ENCODE peak calls at places on chromosome 12, in seven cellular contexts. G is mammary epithelial cell; U is hepatocyte; W is H1; S is tibial nerve; C is naive thymus-derived CD4-positive, alpha-beta T cell; X is neuronal stem cell. L is an unnamed sample. For H3K27me3, the result is how much of the 10 kb centered on the place peaks cover.

GRCh38 chr12:91777268-91777997 is 368.2 kb downstream of the BTG1 start:
- DNase-seq in W (no peak), U (peak), C (no peak), S (no peak), G (peak), X (no peak), L (no peak)

GRCh38 chr12:62640910-62641448 is 174.4 kb downstream of the MON2 start:
- DNase-seq in X (no peak), C (peak), S (no peak), U (no peak), W (no peak), G (no peak), L (no peak)

GRCh38 chr12:128859311-128859710 is 6.0 kb downstream of the GLT1D1 start:
- DNase-seq in U (no peak), C (no peak), G (no peak), X (no peak), S (no peak), W (no peak), L (no peak)

GRCh38 chr12:45611495-45611894 is 118.0 kb upstream of the ARID2 start:
- DNase-seq in W (no peak), C (no peak), U (no peak), G (no peak), X (no peak), S (no peak), L (no peak)

GRCh38 chr12:99154264-99154982 is 493.1 kb upstream of the GARIN6 start:
- DNase-seq in U (no peak), S (no peak), G (no peak), C (no peak), W (peak), X (no peak), L (no peak)

GRCh38 chr12:32454866-32455265 is 55.5 kb downstream of the FGD4 start:
- DNase-seq in W (no peak), U (no peak), S (no peak), X (peak), C (no peak), G (no peak), L (no peak)

GRCh38 chr12:51591020-51591901 is at the start of gene SCN8A:
- DNase-seq in G (no peak), X (peak), S (no peak), W (peak), U (peak), C (peak), L (peak)

GRCh38 chr12:12835378-12836145 is 22.4 kb downstream of the DDX47 start:
- DNase-seq in X (no peak), C (no peak), G (peak), U (peak), W (no peak), S (no peak), L (no peak)

GRCh38 chr12:122374707-122375106 is 47.8 kb downstream of the CLIP1 start:
- DNase-seq in C (no peak), G (no peak), X (no peak), S (no peak), W (no peak), U (no peak), L (no peak)

GRCh38 chr12:105983622-105984325 is 155.0 kb downstream of the NUAK1 start:
- DNase-seq in X (no peak), S (no peak), C (no peak), U (no peak), G (peak), W (no peak), L (no peak)

GRCh38 chr12:69415471-69416275 is 54.5 kb upstream of the FRS2 start:
- DNase-seq in X (peak), C (peak), G (peak), W (peak), U (peak), S (peak), L (peak)

GRCh38 chr12:52628111-52628507 is 9.8 kb upstream of the KRT73 start:
- DNase-seq in U (no peak), W (peak), S (no peak), G (no peak), X (no peak), C (no peak), L (no peak)

GRCh38 chr12:108561852-108562347 is 496 bp upstream of the ISCU start:
- DNase-seq in C (no peak), W (no peak), X (no peak), U (no peak), S (no peak), G (no peak), L (no peak)

GRCh38 chr12:22658214-22658613 is 33.2 kb downstream of the ETNK1 start:
- DNase-seq in W (no peak), U (no peak), S (no peak), X (no peak), C (no peak), G (peak), L (no peak)

GRCh38 chr12:80877706-80878384 is 59.9 kb downstream of the LIN7A start:
- DNase-seq in W (no peak), X (no peak), S (no peak), C (no peak), G (no peak), U (no peak), L (no peak)

GRCh38 chr12:6337958-6338406 is 3.9 kb downstream of the TNFRSF1A start:
- DNase-seq in G (no peak), U (no peak), X (no peak), W (no peak), S (no peak), C (no peak), L (no peak)

GRCh38 chr12:51082561-51083139 is 746 bp downstream of the CSRNP2 start:
- DNase-seq in G (peak), C (peak), U (no peak), S (no peak), W (no peak), X (no peak), L (no peak)

GRCh38 chr12:53071591-53072551 is 7.3 kb downstream of the SPRYD3 start:
- DNase-seq in G (no peak), X (no peak), C (no peak), S (peak), U (peak), W (no peak), L (peak)

GRCh38 chr12:89574736-89575208 is 48.9 kb upstream of the POC1B start:
- DNase-seq in C (no peak), X (peak), U (peak), W (no peak), S (no peak), G (peak), L (no peak)

GRCh38 chr12:87930652-87931051 is 98.5 kb downstream of the C12orf50 start:
- DNase-seq in W (no peak), U (no peak), S (no peak), G (no peak), C (no peak), X (no peak), L (no peak)

GRCh38 chr12:49868952-49869815 is 26.3 kb upstream of the BCDIN3D start:
- DNase-seq in X (no peak), G (no peak), C (no peak), W (peak), S (peak), U (peak), L (peak)

GRCh38 chr12:14611640-14612203 is 44.0 kb upstream of the PLBD1 start:
- DNase-seq in U (no peak), S (no peak), W (no peak), G (no peak), C (no peak), X (no peak), L (no peak)

GRCh38 chr12:113325938-113326337 is 9.0 kb downstream of the SLC8B1 start:
- DNase-seq in G (no peak), W (no peak), U (no peak), X (no peak), S (no peak), C (no peak), L (peak)

GRCh38 chr12:25241171-25242020 is 9.3 kb downstream of the KRAS start:
- DNase-seq in C (peak), X (no peak), W (no peak), G (no peak), S (no peak), U (peak), L (no peak)

GRCh38 chr12:100675432-100675831 is 101.9 kb downstream of the GAS2L3 start:
- DNase-seq in C (no peak), U (peak), G (peak), W (no peak), S (peak), X (no peak), L (no peak)

GRCh38 chr12:117227000-117227653 is 36.9 kb upstream of the FBXO21 start:
- DNase-seq in S (no peak), U (no peak), X (no peak), C (no peak), W (no peak), G (no peak), L (no peak)

GRCh38 chr12:16568873-16569272 is 37.1 kb downstream of the LMO3 start:
- DNase-seq in W (no peak), U (no peak), X (no peak), C (no peak), G (peak), S (no peak), L (no peak)

GRCh38 chr12:124109760-124110159 is 136.7 kb downstream of the ZNF664 start:
- DNase-seq in C (no peak), G (peak), W (no peak), X (no peak), S (no peak), U (no peak), L (no peak)

GRCh38 chr12:125128380-125128779 is 63.1 kb downstream of the AACS start:
- DNase-seq in C (no peak), W (no peak), X (no peak), G (no peak), S (no peak), U (no peak), L (no peak)

GRCh38 chr12:45688188-45688587 is 41.3 kb upstream of the ARID2 start:
- DNase-seq in W (no peak), X (no peak), C (no peak), U (no peak), G (no peak), S (no peak), L (no peak)

GRCh38 chr12:129938089-129938488 is 34.3 kb upstream of the TMEM132D start:
- DNase-seq in X (no peak), C (no peak), S (no peak), U (no peak), G (no peak), W (peak), L (no peak)

GRCh38 chr12:47735649-47736048 is 10.4 kb upstream of the ENDOU start:
- DNase-seq in C (no peak), W (no peak), G (no peak), U (no peak), X (no peak), S (no peak), L (no peak)

GRCh38 chr12:49092086-49092815 is 2.4 kb downstream of the DHH start:
- DNase-seq in U (peak), G (peak), W (peak), X (peak), C (peak), S (peak), L (peak)

GRCh38 chr12:103742349-103742784 is 98.7 kb downstream of the NT5DC3 start:
- DNase-seq in G (peak), S (no peak), X (no peak), C (no peak), W (no peak), U (no peak), L (no peak)

GRCh38 chr12:114440450-114441383 is 34.8 kb upstream of the TBX5 start:
- DNase-seq in S (no peak), W (peak), C (no peak), G (no peak), U (no peak), X (no peak), L (no peak)
- H3K27me3 ChIP-seq in S (half or more), W (half or more), C (under half), G (under half), U (half or more), X (half or more), L (half or more)

GRCh38 chr12:57626111-57626928 is 6.7 kb downstream of the B4GALNT1 start:
- DNase-seq in G (no peak), S (no peak), X (no peak), W (peak), U (no peak), C (no peak), L (no peak)
- H3K27me3 ChIP-seq in G (under half), S (under half), X (under half), W (half or more), U (half or more), C (under half), L (half or more)

GRCh38 chr12:28235017-28235416 is 44.8 kb downstream of the CCDC91 start:
- DNase-seq in X (no peak), S (no peak), U (no peak), C (no peak), G (no peak), W (no peak), L (no peak)
- H3K27me3 ChIP-seq in X (under half), S (under half), U (under half), C (under half), G (under half), W (under half), L (under half)

GRCh38 chr12:31219521-31219920 is 106.4 kb downstream of the SINHCAF start:
- DNase-seq in W (no peak), G (no peak), U (no peak), C (no peak), S (no peak), X (no peak), L (no peak)
- H3K27me3 ChIP-seq in W (under half), G (under half), U (under half), C (under half), S (under half), X (under half), L (under half)

DNA sequence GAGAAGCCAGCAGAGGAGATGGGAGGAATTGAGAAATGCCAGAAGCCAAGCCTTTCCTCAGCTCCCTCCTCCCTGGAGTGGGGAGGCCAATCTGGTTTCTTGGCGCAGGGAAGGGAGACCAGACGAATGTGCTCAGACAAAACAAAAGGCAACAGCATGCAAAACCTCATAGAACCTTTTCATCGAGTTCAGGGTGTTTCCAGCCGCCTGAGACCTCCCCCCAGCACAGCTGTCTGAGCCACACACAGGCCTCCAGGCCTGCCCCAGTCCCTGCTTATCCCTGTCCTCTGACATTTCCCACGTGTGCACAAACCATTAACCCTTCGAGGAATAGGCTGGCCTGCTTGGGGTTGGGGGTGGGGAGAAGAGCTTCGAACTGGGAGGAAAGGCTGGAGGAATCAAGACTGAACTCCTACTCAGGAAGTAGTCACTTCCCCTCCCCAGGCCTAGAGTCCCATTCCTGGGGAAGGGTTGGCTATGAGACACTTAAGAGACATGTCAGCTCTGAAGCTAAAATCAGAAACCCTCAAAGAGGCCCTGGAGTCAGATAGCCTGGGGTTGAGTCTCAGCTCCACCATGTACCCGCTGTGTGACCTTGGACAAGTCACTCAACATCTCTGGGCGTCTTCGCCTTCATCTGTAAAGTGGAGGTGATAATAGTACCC is 10.7 kb downstream of the TBX3 start:
- DNase-seq in C (no peak), U (peak), S (no peak), G (peak), X (peak), W (peak), L (no peak)
- H3K27me3 ChIP-seq in C (under half), U (under half), S (under half), G (under half), X (half or more), W (half or more), L (half or more)

DNA sequence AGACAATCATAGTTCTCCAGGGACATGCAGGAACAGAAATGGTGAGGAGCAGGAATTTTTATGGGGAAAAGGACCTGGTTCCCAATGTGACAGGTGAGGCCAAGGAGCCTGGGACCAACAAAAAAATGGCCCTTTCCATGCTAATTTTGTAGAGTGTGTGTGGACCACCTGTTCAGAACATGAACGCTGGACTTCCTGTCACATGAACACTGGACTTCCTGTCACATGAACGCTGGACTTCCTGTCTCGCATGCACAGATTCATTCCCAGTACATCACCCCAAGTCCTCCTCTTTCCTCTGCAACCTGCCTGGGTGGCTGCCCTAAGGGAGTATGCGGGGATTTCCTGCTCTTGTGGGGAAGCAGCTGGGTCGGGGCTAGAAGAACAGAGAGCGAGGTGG is 10.1 kb downstream of the FGF6 start:
- DNase-seq in X (no peak), W (peak), U (no peak), G (no peak), C (no peak), S (no peak), L (no peak)
- H3K27me3 ChIP-seq in X (under half), W (under half), U (under half), G (under half), C (under half), S (under half), L (under half)

L was measured in left lung.